ENCODE peak calls at places on chromosomes 6 and 20, in ten cellular contexts. One of them, this sample, is unnamed.

GRCh38 chr6:7150381-7151064 is 42.8 kb downstream of the RREB1 start:
- DNase-seq in mammary epithelial cell: no peak
- DNase-seq in right lobe of liver: no peak
- DNase-seq in ovary: no peak
- DNase-seq in astrocyte of the spinal cord: no peak
- DNase-seq in hepatocyte: no peak
- DNase-seq in pancreas: no peak
- DNase-seq in A549: no peak
- DNase-seq in AG10803: no peak
- DNase-seq in foreskin fibroblast: no peak
- DNase-seq in this sample: no peak

GRCh38 chr6:153024401-153025017 is 22.0 kb upstream of the MTRF1L start:
- DNase-seq in ovary: no peak
- DNase-seq in hepatocyte: peak
- DNase-seq in AG10803: peak
- DNase-seq in astrocyte of the spinal cord: peak
- DNase-seq in pancreas: no peak
- DNase-seq in A549: peak
- DNase-seq in foreskin fibroblast: peak
- DNase-seq in mammary epithelial cell: peak
- DNase-seq in right lobe of liver: no peak
- DNase-seq in this sample: peak

GRCh38 chr20:50193169-50193850 is 2.7 kb downstream of the CEBPB start:
- DNase-seq in hepatocyte: peak
- DNase-seq in AG10803: peak
- DNase-seq in foreskin fibroblast: no peak
- DNase-seq in pancreas: no peak
- DNase-seq in right lobe of liver: peak
- DNase-seq in mammary epithelial cell: peak
- DNase-seq in astrocyte of the spinal cord: peak
- DNase-seq in A549: no peak
- DNase-seq in ovary: peak
- DNase-seq in this sample: no peak

GRCh38 chr6:113356139-113356538 is 501.0 kb upstream of the MARCKS start:
- DNase-seq in mammary epithelial cell: no peak
- DNase-seq in ovary: no peak
- DNase-seq in A549: peak
- DNase-seq in foreskin fibroblast: no peak
- DNase-seq in hepatocyte: peak
- DNase-seq in astrocyte of the spinal cord: no peak
- DNase-seq in AG10803: peak
- DNase-seq in right lobe of liver: no peak
- DNase-seq in pancreas: no peak
- DNase-seq in this sample: no peak

GRCh38 chr6:20929283-20929682 is 395.0 kb downstream of the CDKAL1 start:
- DNase-seq in ovary: no peak
- DNase-seq in hepatocyte: no peak
- DNase-seq in foreskin fibroblast: no peak
- DNase-seq in AG10803: no peak
- DNase-seq in right lobe of liver: no peak
- DNase-seq in mammary epithelial cell: no peak
- DNase-seq in pancreas: no peak
- DNase-seq in astrocyte of the spinal cord: no peak
- DNase-seq in A549: no peak
- DNase-seq in this sample: no peak

GRCh38 chr20:46683068-46683477 is 6.2 kb downstream of the TP53RK start:
- DNase-seq in foreskin fibroblast: no peak
- DNase-seq in astrocyte of the spinal cord: no peak
- DNase-seq in ovary: no peak
- DNase-seq in AG10803: no peak
- DNase-seq in A549: no peak
- DNase-seq in pancreas: no peak
- DNase-seq in right lobe of liver: no peak
- DNase-seq in hepatocyte: no peak
- DNase-seq in mammary epithelial cell: no peak
- DNase-seq in this sample: no peak

GRCh38 chr6:104201557-104201956 is 658.2 kb downstream of the HACE1 start:
- DNase-seq in ovary: no peak
- DNase-seq in astrocyte of the spinal cord: no peak
- DNase-seq in right lobe of liver: no peak
- DNase-seq in mammary epithelial cell: no peak
- DNase-seq in AG10803: no peak
- DNase-seq in foreskin fibroblast: no peak
- DNase-seq in hepatocyte: no peak
- DNase-seq in A549: no peak
- DNase-seq in pancreas: no peak
- DNase-seq in this sample: no peak

GRCh38 chr6:100663219-100663863 is 198.6 kb upstream of the SIM1 start:
- DNase-seq in foreskin fibroblast: peak
- DNase-seq in hepatocyte: peak
- DNase-seq in pancreas: no peak
- DNase-seq in ovary: no peak
- DNase-seq in AG10803: peak
- DNase-seq in A549: peak
- DNase-seq in mammary epithelial cell: peak
- DNase-seq in right lobe of liver: no peak
- DNase-seq in astrocyte of the spinal cord: peak
- DNase-seq in this sample: no peak

DNA sequence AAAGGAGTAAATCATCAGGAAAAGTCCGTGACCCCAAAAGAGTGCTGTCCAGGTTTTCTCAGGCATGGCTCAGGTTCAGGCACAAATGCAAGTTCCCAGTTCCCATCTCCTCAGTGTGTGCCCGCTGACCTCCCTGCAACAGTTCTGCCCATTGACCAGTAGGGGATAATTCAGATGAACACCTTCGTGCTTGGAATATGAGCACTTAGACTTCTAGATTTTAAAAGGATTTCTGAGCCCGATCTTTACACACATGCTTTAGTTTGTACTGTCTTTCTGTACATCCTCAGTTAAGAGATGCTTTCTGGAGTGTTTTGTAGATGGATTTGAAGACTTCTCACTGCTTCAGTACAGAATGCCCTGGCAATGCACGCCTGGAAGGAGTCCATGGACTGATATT is 239.7 kb upstream of the PLCB4 start:
- DNase-seq in foreskin fibroblast: no peak
- DNase-seq in AG10803: no peak
- DNase-seq in ovary: no peak
- DNase-seq in right lobe of liver: no peak
- DNase-seq in mammary epithelial cell: no peak
- DNase-seq in pancreas: no peak
- DNase-seq in A549: peak
- DNase-seq in astrocyte of the spinal cord: no peak
- DNase-seq in hepatocyte: no peak
- DNase-seq in this sample: no peak
- TF ChIP-seq CTCF in foreskin fibroblast: no peak
- TF ChIP-seq CTCF in AG10803: no peak
- TF ChIP-seq CTCF in ovary: no peak
- TF ChIP-seq CTCF in right lobe of liver: no peak
- TF ChIP-seq CTCF in mammary epithelial cell: no peak
- TF ChIP-seq CTCF in pancreas: no peak
- TF ChIP-seq CTCF in A549: peak
- TF ChIP-seq CTCF in astrocyte of the spinal cord: peak
- TF ChIP-seq CTCF in hepatocyte: no peak
- TF ChIP-seq CTCF in this sample: no peak

DNA sequence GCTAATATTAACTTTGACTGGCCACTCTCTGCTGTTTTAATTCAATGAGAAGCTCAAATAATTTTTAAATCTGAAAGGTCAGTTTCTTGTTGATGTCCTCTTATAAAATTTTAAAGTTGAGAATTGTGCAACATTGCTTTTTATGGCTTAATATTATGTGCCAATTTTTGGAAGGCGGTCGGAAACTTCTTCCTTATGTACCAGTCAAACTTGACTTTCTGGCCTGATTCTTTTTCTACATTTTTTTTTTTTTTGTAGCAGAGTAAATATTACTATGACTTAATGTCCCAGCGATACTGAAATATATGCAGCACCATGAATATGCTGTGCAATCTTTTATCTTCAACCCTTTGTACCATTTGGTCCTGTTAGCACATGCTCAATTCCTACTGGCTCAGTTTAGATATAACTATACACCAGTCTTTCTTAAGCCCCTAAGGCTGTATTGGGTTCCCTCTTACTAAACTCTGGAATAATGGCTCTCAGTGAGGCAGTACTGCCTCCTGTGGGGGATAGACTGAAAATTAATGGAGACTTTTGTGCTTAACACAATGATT is 156.3 kb upstream of the SYNCRIP start:
- DNase-seq in ovary: no peak
- DNase-seq in AG10803: no peak
- DNase-seq in hepatocyte: no peak
- DNase-seq in astrocyte of the spinal cord: no peak
- DNase-seq in A549: no peak
- DNase-seq in pancreas: no peak
- DNase-seq in mammary epithelial cell: no peak
- DNase-seq in right lobe of liver: no peak
- DNase-seq in foreskin fibroblast: no peak
- DNase-seq in this sample: no peak
- TF ChIP-seq CTCF in ovary: no peak
- TF ChIP-seq CTCF in AG10803: no peak
- TF ChIP-seq CTCF in hepatocyte: no peak
- TF ChIP-seq CTCF in astrocyte of the spinal cord: no peak
- TF ChIP-seq CTCF in A549: no peak
- TF ChIP-seq CTCF in pancreas: no peak
- TF ChIP-seq CTCF in mammary epithelial cell: no peak
- TF ChIP-seq CTCF in right lobe of liver: no peak
- TF ChIP-seq CTCF in foreskin fibroblast: no peak
- TF ChIP-seq CTCF in this sample: no peak

DNA sequence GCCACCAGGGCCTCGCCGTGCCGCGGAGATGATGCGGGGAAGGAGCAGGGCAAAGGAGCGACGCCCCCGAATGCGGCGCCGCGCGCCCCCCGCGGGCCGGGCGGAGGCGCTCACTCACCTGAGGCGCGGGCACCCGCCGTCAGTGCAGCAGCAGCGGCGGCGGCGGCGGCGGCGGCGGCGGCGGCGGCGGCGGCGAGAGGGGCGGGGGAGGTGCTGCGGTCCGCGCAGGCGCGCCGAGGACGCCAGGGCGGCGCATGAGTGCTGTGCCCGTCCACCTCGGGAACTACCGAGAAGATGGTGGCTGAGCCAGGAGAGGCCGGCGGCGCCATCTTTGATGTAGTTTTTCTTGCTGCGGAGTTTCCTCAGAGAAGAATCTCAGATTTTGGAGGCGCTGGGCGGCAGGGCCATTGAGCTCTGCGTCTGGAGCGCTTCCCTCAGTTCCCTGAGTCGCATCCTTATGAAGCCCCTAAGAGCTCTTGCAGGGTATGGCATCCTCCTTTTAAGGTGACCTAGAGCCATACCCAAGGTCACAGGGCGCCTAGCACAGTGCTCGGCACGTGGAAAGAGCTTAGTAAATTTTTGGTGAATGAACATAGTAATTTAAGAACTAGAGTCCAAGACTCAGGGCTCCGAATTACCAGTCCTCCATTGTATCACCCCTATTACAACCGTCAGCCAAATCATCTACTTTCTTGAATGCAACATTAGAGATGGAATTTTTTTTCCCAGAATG is at the start of gene NDRG3:
- DNase-seq in mammary epithelial cell: peak
- DNase-seq in A549: peak
- DNase-seq in pancreas: peak
- DNase-seq in astrocyte of the spinal cord: peak
- DNase-seq in AG10803: peak
- DNase-seq in ovary: peak
- DNase-seq in right lobe of liver: peak
- DNase-seq in foreskin fibroblast: peak
- DNase-seq in hepatocyte: peak
- DNase-seq in this sample: peak
- TF ChIP-seq CTCF in mammary epithelial cell: no peak
- TF ChIP-seq CTCF in A549: no peak
- TF ChIP-seq CTCF in pancreas: no peak
- TF ChIP-seq CTCF in astrocyte of the spinal cord: no peak
- TF ChIP-seq CTCF in AG10803: no peak
- TF ChIP-seq CTCF in ovary: no peak
- TF ChIP-seq CTCF in right lobe of liver: no peak
- TF ChIP-seq CTCF in foreskin fibroblast: no peak
- TF ChIP-seq CTCF in hepatocyte: no peak
- TF ChIP-seq CTCF in this sample: peak

DNA sequence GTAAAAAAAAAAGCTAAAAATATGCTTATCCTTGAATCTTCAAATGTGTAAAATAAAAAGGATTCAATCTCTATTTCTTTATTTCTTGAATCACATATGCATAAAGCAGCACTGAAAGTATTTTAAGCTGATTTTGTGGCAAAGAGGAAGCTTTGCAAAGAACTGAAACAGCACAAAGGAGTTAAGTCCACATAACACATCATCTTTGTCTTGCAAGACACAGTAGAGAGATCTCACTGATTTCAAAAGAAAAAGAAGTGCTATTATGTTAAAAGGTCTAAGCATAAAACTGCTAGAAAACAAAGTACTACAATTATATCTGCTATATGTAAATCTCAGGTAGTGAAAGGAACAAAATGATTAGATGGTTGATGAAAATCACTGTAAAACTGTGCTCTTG is 127.1 kb upstream of the HMGCLL1 start:
- DNase-seq in foreskin fibroblast: no peak
- DNase-seq in pancreas: no peak
- DNase-seq in A549: no peak
- DNase-seq in right lobe of liver: no peak
- DNase-seq in AG10803: no peak
- DNase-seq in astrocyte of the spinal cord: no peak
- DNase-seq in mammary epithelial cell: no peak
- DNase-seq in hepatocyte: no peak
- DNase-seq in ovary: no peak
- DNase-seq in this sample: no peak
- TF ChIP-seq CTCF in foreskin fibroblast: no peak
- TF ChIP-seq CTCF in pancreas: no peak
- TF ChIP-seq CTCF in A549: no peak
- TF ChIP-seq CTCF in right lobe of liver: no peak
- TF ChIP-seq CTCF in AG10803: no peak
- TF ChIP-seq CTCF in astrocyte of the spinal cord: no peak
- TF ChIP-seq CTCF in mammary epithelial cell: no peak
- TF ChIP-seq CTCF in hepatocyte: no peak
- TF ChIP-seq CTCF in ovary: no peak
- TF ChIP-seq CTCF in this sample: no peak

DNA sequence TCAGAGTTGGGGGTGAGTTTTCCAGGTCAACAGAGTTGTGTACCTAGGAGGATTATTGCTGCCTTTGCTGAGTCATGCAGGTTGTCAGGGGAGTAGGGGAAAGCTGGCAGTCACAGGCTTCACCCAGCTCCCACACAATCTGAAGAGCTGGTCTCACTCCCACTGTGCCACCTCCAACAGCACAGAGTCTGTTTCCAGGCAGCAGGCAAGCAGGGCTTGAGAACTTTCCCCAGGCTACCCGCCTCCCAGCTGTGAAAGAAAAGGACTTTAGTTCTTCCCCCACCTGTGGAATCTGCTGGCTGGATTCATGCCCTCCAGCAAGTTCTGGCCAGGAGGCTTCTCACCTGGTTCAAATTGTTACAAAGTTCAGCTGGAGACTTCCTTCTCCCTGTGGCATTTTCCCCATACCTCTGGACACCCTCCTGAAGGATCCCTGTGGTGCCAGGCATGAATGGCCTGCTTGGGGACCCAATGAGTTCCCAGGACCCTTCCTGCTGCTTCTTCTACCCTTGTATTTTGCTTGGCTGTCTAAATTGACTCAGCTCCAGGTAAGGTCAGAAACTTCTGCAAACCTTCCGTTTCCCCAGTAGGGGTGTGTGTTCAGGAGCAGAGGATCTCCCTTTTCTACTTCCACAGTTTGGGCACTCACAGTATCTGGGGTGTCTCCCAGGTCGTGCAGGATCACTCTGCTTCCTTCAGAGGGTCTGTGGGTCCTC is 378.1 kb upstream of the MAN1A1 start:
- DNase-seq in ovary: no peak
- DNase-seq in right lobe of liver: peak
- DNase-seq in mammary epithelial cell: no peak
- DNase-seq in A549: no peak
- DNase-seq in AG10803: no peak
- DNase-seq in hepatocyte: peak
- DNase-seq in astrocyte of the spinal cord: no peak
- DNase-seq in foreskin fibroblast: no peak
- DNase-seq in pancreas: peak
- DNase-seq in this sample: no peak
- TF ChIP-seq CTCF in ovary: no peak
- TF ChIP-seq CTCF in right lobe of liver: no peak
- TF ChIP-seq CTCF in mammary epithelial cell: no peak
- TF ChIP-seq CTCF in A549: no peak
- TF ChIP-seq CTCF in AG10803: no peak
- TF ChIP-seq CTCF in hepatocyte: no peak
- TF ChIP-seq CTCF in astrocyte of the spinal cord: no peak
- TF ChIP-seq CTCF in foreskin fibroblast: no peak
- TF ChIP-seq CTCF in pancreas: no peak
- TF ChIP-seq CTCF in this sample: no peak